ENCODE peak calls at places on chromosomes 13 and 19, in five cellular contexts. M is neural crest cell, P is GM23248, T is LHCN-M2, D is NCI-H226. V is an unnamed sample.

GRCh38 chr13:102724923-102725322 is 30.1 kb upstream of the METTL21C start:
- DNase-seq in D (peak), M (no peak), P (peak), T (peak), V (peak)

GRCh38 chr19:29676586-29676985 is 11.3 kb downstream of the PLEKHF1 start:
- DNase-seq in M (no peak), P (no peak), T (no peak), D (no peak), V (no peak)

GRCh38 chr19:52694921-52695320 is 39.9 kb downstream of the ZNF611 start:
- DNase-seq in P (no peak), D (no peak), M (no peak), T (no peak), V (no peak)

GRCh38 chr19:862529-863304 is 3.3 kb downstream of the CFD start:
- DNase-seq in D (no peak), P (peak), T (no peak), M (peak), V (peak)

GRCh38 chr13:67230243-67230773 is at the start of gene PCDH9:
- DNase-seq in T (peak), D (peak), M (peak), P (peak), V (peak)

GRCh38 chr13:110455941-110456340 is 105.6 kb downstream of the RAB20 start:
- DNase-seq in P (peak), D (peak), M (peak), T (peak), V (peak)

GRCh38 chr19:42151735-42152134 is 19.5 kb upstream of the POU2F2 start:
- DNase-seq in M (no peak), D (no peak), T (no peak), P (no peak), V (no peak)

GRCh38 chr19:49064029-49064629 is 489 bp downstream of the NTF4 start:
- DNase-seq in P (no peak), M (no peak), D (no peak), T (no peak), V (no peak)

GRCh38 chr13:48125794-48126228 is 30.9 kb upstream of the MED4 start:
- DNase-seq in P (peak), M (no peak), T (peak), D (no peak), V (peak)

GRCh38 chr19:2387367-2388288 is 27.6 kb downstream of the TMPRSS9 start:
- DNase-seq in D (no peak), T (no peak), P (no peak), M (no peak), V (peak)

GRCh38 chr13:112374271-112374670 is 1.9 kb upstream of the SPACA7 start:
- DNase-seq in M (no peak), T (no peak), D (no peak), P (no peak), V (no peak)

GRCh38 chr13:88051746-88052482 is 380.7 kb downstream of the SLITRK5 start:
- DNase-seq in D (no peak), T (no peak), P (no peak), M (no peak), V (no peak)

GRCh38 chr19:46841458-46842083 is 9.1 kb downstream of the AP2S1 start:
- DNase-seq in D (peak), T (peak), M (no peak), P (peak), V (peak)

GRCh38 chr13:82947121-82948077 is 934.9 kb downstream of the SLITRK1 start:
- DNase-seq in D (peak), M (no peak), P (peak), T (no peak), V (no peak)

V was measured in RPMI7951.